ENCODE peak calls at places on chromosomes 2 and 18, in four cellular contexts. One of them, this sample, is unnamed.

GRCh38 chr2:116511426-116511825 is 1303.1 kb upstream of the DDX18 start:
- DNase-seq in fibroblast of lung: no peak
- DNase-seq in Caco-2: no peak
- DNase-seq in heart right ventricle: no peak
- DNase-seq in this sample: no peak

GRCh38 chr2:151657667-151658076 is 76.6 kb downstream of the NEB start:
- DNase-seq in fibroblast of lung: peak; percentile 48
- DNase-seq in Caco-2: no peak
- DNase-seq in heart right ventricle: no peak
- DNase-seq in this sample: no peak

GRCh38 chr2:203873921-203874631 is 6.5 kb downstream of the CTLA4 start:
- DNase-seq in fibroblast of lung: no peak
- DNase-seq in Caco-2: no peak
- DNase-seq in heart right ventricle: no peak
- DNase-seq in this sample: no peak

GRCh38 chr18:22567794-22568193 is 150.1 kb upstream of the CTAGE1 start:
- DNase-seq in fibroblast of lung: no peak
- DNase-seq in Caco-2: no peak
- DNase-seq in heart right ventricle: no peak
- DNase-seq in this sample: no peak

GRCh38 chr18:59606193-59607175 is 90.7 kb downstream of the CCBE1 start:
- DNase-seq in fibroblast of lung: peak; percentile 66
- DNase-seq in Caco-2: no peak
- DNase-seq in heart right ventricle: no peak
- DNase-seq in this sample: no peak

GRCh38 chr2:82993631-82994030 is 1465.4 kb downstream of the SUCLG1 start:
- DNase-seq in fibroblast of lung: peak; percentile 26
- DNase-seq in Caco-2: no peak
- DNase-seq in heart right ventricle: no peak
- DNase-seq in this sample: no peak

GRCh38 chr2:240627736-240628506 is 2.6 kb downstream of the GPR35 start:
- DNase-seq in fibroblast of lung: no peak
- DNase-seq in Caco-2: peak; percentile 9
- DNase-seq in heart right ventricle: no peak
- DNase-seq in this sample: no peak

GRCh38 chr2:168293766-168294165 is 46.4 kb upstream of the STK39 start:
- DNase-seq in fibroblast of lung: no peak
- DNase-seq in Caco-2: no peak
- DNase-seq in heart right ventricle: no peak
- DNase-seq in this sample: no peak

GRCh38 chr2:63465633-63466032 is 122.6 kb downstream of the WDPCP start:
- DNase-seq in fibroblast of lung: peak; percentile 33
- DNase-seq in Caco-2: no peak
- DNase-seq in heart right ventricle: no peak
- DNase-seq in this sample: no peak

GRCh38 chr2:240435457-240435954 is at the start of gene GPC1:
- DNase-seq in fibroblast of lung: peak; percentile 75
- DNase-seq in Caco-2: peak; percentile 62
- DNase-seq in heart right ventricle: peak; percentile 78
- DNase-seq in this sample: peak; percentile 77

GRCh38 chr2:38540580-38541290 is 62.0 kb downstream of the HNRNPLL start:
- DNase-seq in fibroblast of lung: no peak
- DNase-seq in Caco-2: no peak
- DNase-seq in heart right ventricle: no peak
- DNase-seq in this sample: no peak

GRCh38 chr2:147844691-147845607 is at the start of gene ACVR2A:
- DNase-seq in fibroblast of lung: peak; percentile 47
- DNase-seq in Caco-2: peak; percentile 49
- DNase-seq in heart right ventricle: peak; percentile 37
- DNase-seq in this sample: peak; percentile 27

GRCh38 chr18:24567199-24567598 is 106.8 kb downstream of the HRH4 start:
- DNase-seq in fibroblast of lung: peak; percentile 33
- DNase-seq in Caco-2: no peak
- DNase-seq in heart right ventricle: no peak
- DNase-seq in this sample: no peak

GRCh38 chr18:78721986-78722385 is 257.6 kb upstream of the SALL3 start:
- DNase-seq in fibroblast of lung: no peak
- DNase-seq in Caco-2: no peak
- DNase-seq in heart right ventricle: no peak
- DNase-seq in this sample: no peak

GRCh38 chr2:18413794-18414396 is 146.6 kb downstream of the RDH14 start:
- DNase-seq in fibroblast of lung: peak; percentile 89
- DNase-seq in Caco-2: no peak
- DNase-seq in heart right ventricle: no peak
- DNase-seq in this sample: no peak

GRCh38 chr2:85750509-85751299 is 3.1 kb upstream of the ATOH8 start:
- DNase-seq in fibroblast of lung: peak; percentile 52
- DNase-seq in Caco-2: peak; percentile 69
- DNase-seq in heart right ventricle: peak; percentile 74
- DNase-seq in this sample: peak; percentile 85

GRCh38 chr2:233801357-233802131 is 23.4 kb downstream of the MROH2A start:
- DNase-seq in fibroblast of lung: peak; percentile 72
- DNase-seq in Caco-2: no peak
- DNase-seq in heart right ventricle: no peak
- DNase-seq in this sample: peak; percentile 45

GRCh38 chr2:84847326-84848050 is 33.4 kb downstream of the TRABD2A start:
- DNase-seq in fibroblast of lung: no peak
- DNase-seq in Caco-2: no peak
- DNase-seq in heart right ventricle: no peak
- DNase-seq in this sample: no peak

GRCh38 chr2:28164280-28164801 is 228.3 kb upstream of the FOSL2 start:
- DNase-seq in fibroblast of lung: no peak
- DNase-seq in Caco-2: no peak
- DNase-seq in heart right ventricle: peak; percentile 30
- DNase-seq in this sample: no peak

GRCh38 chr18:69790649-69791048 is 157.0 kb downstream of the CD226 start:
- DNase-seq in fibroblast of lung: no peak
- DNase-seq in Caco-2: no peak
- DNase-seq in heart right ventricle: no peak
- DNase-seq in this sample: no peak

GRCh38 chr18:62425465-62426190 is 97.2 kb upstream of the ZCCHC2 start:
- DNase-seq in fibroblast of lung: peak; percentile 94
- DNase-seq in Caco-2: peak; percentile 55
- DNase-seq in heart right ventricle: no peak
- DNase-seq in this sample: peak; percentile 89
- TF ChIP-seq CTCF in fibroblast of lung: peak; percentile 89
- TF ChIP-seq CTCF in Caco-2: peak; percentile 37
- TF ChIP-seq CTCF in heart right ventricle: peak; percentile 89
- TF ChIP-seq CTCF in this sample: peak; percentile 62

DNA sequence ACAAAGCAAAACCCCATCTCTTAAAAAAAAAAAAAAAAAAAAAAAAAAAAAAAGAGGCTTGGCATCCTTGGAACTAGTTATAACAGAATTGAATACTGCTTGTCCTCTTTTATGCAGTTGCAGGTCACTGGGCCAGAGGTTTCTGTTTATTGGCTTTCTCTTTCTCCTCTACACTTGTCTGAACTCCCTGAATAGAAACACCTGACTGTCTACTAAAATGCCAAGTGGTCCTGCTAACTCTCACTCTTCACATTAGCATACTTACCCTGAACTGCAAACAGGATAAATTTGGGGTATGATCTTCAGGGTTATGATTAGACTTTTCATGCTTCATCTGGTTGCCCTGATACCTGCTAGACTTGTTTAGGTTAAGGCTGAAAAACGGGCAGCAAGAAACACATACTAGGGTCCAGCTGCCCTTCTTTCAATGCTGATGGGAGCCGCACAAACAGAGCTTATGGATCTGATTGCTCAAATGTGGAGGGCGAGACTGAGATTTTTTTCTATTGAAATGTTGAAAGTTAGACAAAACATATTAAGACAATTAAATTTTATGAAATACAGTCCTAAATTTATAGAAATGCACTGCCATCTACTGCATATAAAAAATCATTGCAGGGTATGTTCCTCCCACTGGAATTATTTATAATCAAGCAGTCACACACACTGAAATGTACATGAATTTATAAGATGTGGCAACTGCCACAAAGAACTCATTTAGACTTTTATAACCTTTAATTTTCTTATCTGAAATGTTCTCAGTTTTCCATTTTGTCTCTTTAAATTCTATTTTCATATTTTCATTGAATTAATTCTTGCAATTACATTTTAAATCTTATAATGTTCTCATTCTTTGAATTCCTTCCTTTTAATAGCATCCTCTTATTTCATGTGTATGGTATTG is 40.8 kb downstream of the GTF3C3 start:
- DNase-seq in fibroblast of lung: peak; percentile 27
- DNase-seq in Caco-2: no peak
- DNase-seq in heart right ventricle: no peak
- DNase-seq in this sample: no peak
- TF ChIP-seq CTCF in fibroblast of lung: peak; percentile 36
- TF ChIP-seq CTCF in Caco-2: peak; percentile 24
- TF ChIP-seq CTCF in heart right ventricle: peak; percentile 60
- TF ChIP-seq CTCF in this sample: no peak

GRCh38 chr2:215635788-215636139 is 199.9 kb upstream of the FN1 start:
- DNase-seq in fibroblast of lung: peak; percentile 83
- DNase-seq in Caco-2: peak; percentile 32
- DNase-seq in heart right ventricle: no peak
- DNase-seq in this sample: peak; percentile 43
- TF ChIP-seq CTCF in fibroblast of lung: peak; percentile 29
- TF ChIP-seq CTCF in Caco-2: no peak
- TF ChIP-seq CTCF in heart right ventricle: no peak
- TF ChIP-seq CTCF in this sample: no peak

GRCh38 chr2:43082878-43083261 is 143.5 kb downstream of the ZFP36L2 start:
- DNase-seq in fibroblast of lung: no peak
- DNase-seq in Caco-2: no peak
- DNase-seq in heart right ventricle: no peak
- DNase-seq in this sample: no peak
- TF ChIP-seq CTCF in fibroblast of lung: no peak
- TF ChIP-seq CTCF in Caco-2: no peak
- TF ChIP-seq CTCF in heart right ventricle: no peak
- TF ChIP-seq CTCF in this sample: no peak

GRCh38 chr18:45357681-45358470 is 257.4 kb upstream of the SLC14A2 start:
- DNase-seq in fibroblast of lung: peak; percentile 73
- DNase-seq in Caco-2: no peak
- DNase-seq in heart right ventricle: no peak
- DNase-seq in this sample: peak; percentile 27

GRCh38 chr18:45353530-45353929 is 261.7 kb upstream of the SLC14A2 start:
- DNase-seq in fibroblast of lung: peak; percentile 54
- DNase-seq in Caco-2: no peak
- DNase-seq in heart right ventricle: no peak
- DNase-seq in this sample: peak; percentile 16

GRCh38 chr18:45359275-45360009 is 255.8 kb upstream of the SLC14A2 start:
- DNase-seq in fibroblast of lung: no peak
- DNase-seq in Caco-2: peak; percentile 92
- DNase-seq in heart right ventricle: no peak
- DNase-seq in this sample: peak; percentile 63

GRCh38 chr18:45352874-45353273 is 262.4 kb upstream of the SLC14A2 start:
- DNase-seq in fibroblast of lung: no peak
- DNase-seq in Caco-2: no peak
- DNase-seq in heart right ventricle: no peak
- DNase-seq in this sample: no peak

DNA sequence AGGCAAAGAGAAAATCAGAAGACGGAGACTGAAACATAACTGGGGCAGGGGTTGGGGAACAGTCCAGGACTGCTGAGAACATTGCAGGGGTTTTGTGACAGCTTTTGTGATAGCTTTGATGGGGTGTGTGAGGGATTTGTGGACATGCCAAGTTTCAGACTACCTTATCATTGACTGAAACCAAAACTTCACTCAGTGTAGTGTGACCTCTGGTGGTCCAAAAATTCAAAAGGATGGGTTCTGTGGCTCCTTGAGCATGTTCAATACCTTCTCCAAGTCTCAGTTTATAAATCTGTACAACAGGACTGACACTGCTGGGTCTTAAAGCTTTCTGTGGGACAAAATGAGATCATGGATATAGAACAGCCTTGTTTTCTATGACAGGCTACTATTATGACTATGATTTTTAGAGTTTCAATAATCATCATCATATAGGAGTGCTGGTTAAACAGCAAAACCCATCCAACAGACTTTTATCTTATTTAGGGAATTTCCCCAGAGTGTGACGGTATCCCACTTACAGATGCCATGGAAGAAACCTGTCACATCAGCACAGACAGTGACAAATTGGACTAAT is 259.2 kb upstream of the SLC14A2 start:
- DNase-seq in fibroblast of lung: no peak
- DNase-seq in Caco-2: no peak
- DNase-seq in heart right ventricle: no peak
- DNase-seq in this sample: no peak
- TF ChIP-seq CTCF in fibroblast of lung: no peak
- TF ChIP-seq CTCF in Caco-2: no peak
- TF ChIP-seq CTCF in heart right ventricle: peak; percentile 44
- TF ChIP-seq CTCF in this sample: no peak

DNA sequence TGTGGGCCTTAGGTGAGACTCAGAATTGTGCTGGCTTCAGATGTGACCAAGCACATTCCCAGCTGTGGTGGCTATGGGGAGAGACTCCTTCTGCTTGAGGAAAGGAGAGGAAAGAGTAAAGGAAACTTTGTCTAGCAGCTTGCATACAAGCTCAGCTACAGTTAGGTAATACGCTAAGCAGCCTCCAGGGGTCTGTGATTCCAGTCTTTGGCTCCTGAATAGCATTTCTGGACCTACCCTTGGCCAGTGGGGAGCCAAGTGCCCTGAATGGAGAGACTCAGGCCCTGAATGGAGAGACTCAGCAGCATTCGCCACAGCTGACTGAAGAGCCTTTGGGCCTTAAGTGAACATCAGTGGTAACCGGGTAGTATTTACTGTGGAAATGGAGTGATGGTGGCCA is 227.4 kb upstream of the CDH7 start:
- DNase-seq in fibroblast of lung: no peak
- DNase-seq in Caco-2: no peak
- DNase-seq in heart right ventricle: no peak
- DNase-seq in this sample: no peak
- TF ChIP-seq CTCF in fibroblast of lung: no peak
- TF ChIP-seq CTCF in Caco-2: no peak
- TF ChIP-seq CTCF in heart right ventricle: no peak
- TF ChIP-seq CTCF in this sample: no peak

DNA sequence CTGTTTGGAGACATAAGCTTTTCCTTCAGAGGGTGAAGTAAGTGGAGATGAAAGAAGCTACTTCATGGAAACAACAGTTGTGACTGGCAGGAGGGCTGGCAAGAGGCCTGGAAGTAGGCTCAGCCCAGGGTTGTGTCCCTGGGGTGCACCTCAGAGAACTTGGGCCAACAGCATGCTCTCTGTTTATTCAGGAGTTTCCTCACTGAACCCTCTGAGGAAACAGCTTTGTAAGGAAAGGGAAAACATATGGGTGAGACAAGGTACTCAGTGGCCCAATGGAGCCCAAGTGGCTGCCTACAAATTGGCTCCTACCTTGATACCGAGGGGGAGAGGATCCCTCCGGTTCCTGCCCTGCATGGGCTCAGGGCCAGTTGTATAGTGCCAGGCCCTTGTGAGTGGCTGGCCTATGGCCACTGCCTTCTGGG is 115.5 kb upstream of the ITGA6 start:
- DNase-seq in fibroblast of lung: no peak
- DNase-seq in Caco-2: no peak
- DNase-seq in heart right ventricle: peak; percentile 34
- DNase-seq in this sample: no peak
- TF ChIP-seq CTCF in fibroblast of lung: no peak
- TF ChIP-seq CTCF in Caco-2: no peak
- TF ChIP-seq CTCF in heart right ventricle: no peak
- TF ChIP-seq CTCF in this sample: no peak

This sample was measured in Calu3.